ENCODE peak calls at places on chromosomes 11 and 22, in five cellular contexts. Y is CD8-positive, alpha-beta memory T cell; O is lung; U is BJ; Z is CD8-positive, alpha-beta T cell. N is an unnamed sample. For H3K36me3, the result is how much of the 10 kb centered on the place peaks cover.

GRCh38 chr22:41682033-41682807 is 6.4 kb downstream of the SNU13 start:
- DNase-seq in Y (peak), O (peak), U (no peak), Z (peak), N (peak)

GRCh38 chr11:132640952-132641351 is 891.3 kb downstream of the OPCML start:
- DNase-seq in Y (no peak), O (no peak), U (no peak), Z (no peak), N (no peak)

GRCh38 chr11:132981146-132981956 is 551.0 kb downstream of the OPCML start:
- DNase-seq in Y (no peak), O (no peak), U (no peak), Z (no peak), N (no peak)

GRCh38 chr11:282630-283360 is 4.6 kb downstream of the NLRP6 start:
- DNase-seq in Y (no peak), O (no peak), U (no peak), Z (no peak), N (no peak)

GRCh38 chr11:82763167-82763566 is 29.5 kb upstream of the FAM181B start:
- DNase-seq in Y (no peak), O (no peak), U (no peak), Z (no peak), N (no peak)

GRCh38 chr11:12482839-12483238 is 105.5 kb downstream of the PARVA start:
- DNase-seq in Y (no peak), O (no peak), U (no peak), Z (no peak), N (no peak)

GRCh38 chr22:45511847-45512261 is 9.2 kb downstream of the FBLN1 start:
- DNase-seq in Y (no peak), O (no peak), U (peak), Z (no peak), N (peak)

GRCh38 chr11:12269104-12269441 is 108.3 kb upstream of the PARVA start:
- DNase-seq in Y (no peak), O (peak), U (no peak), Z (no peak), N (no peak)

GRCh38 chr22:46984751-46985506 is 222.5 kb downstream of the TBC1D22A start:
- DNase-seq in Y (no peak), O (no peak), U (peak), Z (no peak), N (peak)

GRCh38 chr22:22945195-22945594 is 57.6 kb downstream of the IGLL5 start:
- DNase-seq in Y (no peak), O (no peak), U (no peak), Z (no peak), N (no peak)

GRCh38 chr11:32154275-32154674 is 63.4 kb downstream of the RCN1 start:
- DNase-seq in Y (no peak), O (no peak), U (no peak), Z (no peak), N (no peak)

GRCh38 chr11:27619936-27620335 is 80.3 kb downstream of the BDNF start:
- DNase-seq in Y (no peak), O (no peak), U (no peak), Z (no peak), N (no peak)

GRCh38 chr11:47406896-47407745 is 1.3 kb upstream of the SLC39A13 start:
- DNase-seq in Y (no peak), O (no peak), U (no peak), Z (no peak), N (no peak)

GRCh38 chr22:48391171-48391711 is 1436.4 kb downstream of the BRD1 start:
- DNase-seq in Y (no peak), O (no peak), U (no peak), Z (no peak), N (no peak)

GRCh38 chr11:66368484-66368883 is 3.1 kb downstream of the SLC29A2 start:
- DNase-seq in Y (no peak), O (no peak), U (no peak), Z (no peak), N (no peak)

GRCh38 chr11:116224154-116224888 is 548.5 kb downstream of the BUD13 start:
- DNase-seq in Y (no peak), O (peak), U (no peak), Z (peak), N (peak)

GRCh38 chr22:47373648-47374272 is 611.3 kb downstream of the TBC1D22A start:
- DNase-seq in Y (no peak), O (no peak), U (no peak), Z (no peak), N (no peak)

GRCh38 chr11:9438611-9439010 is 22.2 kb upstream of the ZNF143 start:
- DNase-seq in Y (no peak), O (no peak), U (no peak), Z (no peak), N (no peak)

GRCh38 chr11:111942826-111943225 is 5.7 kb downstream of the DIXDC1 start:
- DNase-seq in Y (no peak), O (no peak), U (no peak), Z (no peak), N (peak)

GRCh38 chr22:43266117-43266516 is 77.1 kb downstream of the SCUBE1 start:
- DNase-seq in Y (no peak), O (no peak), U (no peak), Z (no peak), N (no peak)

GRCh38 chr11:92893276-92893675 is 76.2 kb upstream of the MTNR1B start:
- DNase-seq in Y (no peak), O (no peak), U (no peak), Z (no peak), N (no peak)

GRCh38 chr11:10654211-10655150 is 39.1 kb downstream of the IRAG1 start:
- DNase-seq in Y (peak), O (no peak), U (no peak), Z (peak), N (no peak)

GRCh38 chr11:75563978-75564552 is 2.0 kb downstream of the SERPINH1 start:
- DNase-seq in Y (no peak), O (no peak), U (no peak), Z (no peak), N (peak)

GRCh38 chr11:114377612-114378267 is 22.6 kb downstream of the C11orf71 start:
- DNase-seq in Y (no peak), O (no peak), U (peak), Z (no peak), N (peak)

GRCh38 chr22:41659941-41660340 is 28.7 kb downstream of the SNU13 start:
- DNase-seq in Y (no peak), O (no peak), U (no peak), Z (no peak), N (no peak)

GRCh38 chr11:121929581-121929980 is 186.4 kb downstream of the BLID start:
- DNase-seq in Y (no peak), O (no peak), U (no peak), Z (no peak), N (peak)

GRCh38 chr11:10742460-10743208 is 8.4 kb upstream of the CTR9 start:
- DNase-seq in Y (no peak), O (no peak), U (peak), Z (peak), N (no peak)

GRCh38 chr11:130391692-130392091 is 36.7 kb downstream of the ADAMTS8 start:
- DNase-seq in Y (no peak), O (no peak), U (no peak), Z (no peak), N (no peak)

DNA sequence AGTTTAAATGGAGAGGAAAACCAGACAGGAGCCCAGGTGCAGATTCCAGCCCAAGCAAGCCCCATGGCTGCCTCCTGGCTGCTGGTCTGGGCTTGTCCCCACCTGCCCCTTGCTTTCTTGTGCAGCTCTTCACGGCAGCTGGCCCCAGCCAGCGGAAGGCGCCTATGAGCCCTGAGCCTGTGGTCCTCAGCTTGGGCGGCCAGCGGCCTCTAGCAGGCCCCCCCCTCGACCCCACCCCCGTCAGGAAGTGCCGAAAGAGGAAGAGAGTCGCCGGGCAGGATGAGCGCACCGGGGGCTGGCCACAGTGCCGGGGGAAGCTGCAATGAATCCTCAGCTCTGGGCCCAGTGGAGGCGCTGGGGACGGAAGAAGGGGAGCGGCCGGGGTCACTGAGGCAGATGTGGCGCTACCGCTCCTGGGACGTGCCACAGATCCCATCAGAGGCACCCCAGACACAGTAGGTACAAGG is 2.1 kb upstream of the DGKZ start:
- DNase-seq in Y (no peak), O (peak), U (no peak), Z (no peak), N (no peak)
- H3K4me3 ChIP-seq in Y (peak), O (peak), U (no peak), Z (peak), N (no peak)

GRCh38 chr11:43397251-43397650 is 38.5 kb downstream of the TTC17 start:
- DNase-seq in Y (no peak), O (no peak), U (no peak), Z (no peak), N (no peak)

GRCh38 chr11:43396617-43397016 is 37.9 kb downstream of the TTC17 start:
- DNase-seq in Y (no peak), O (no peak), U (no peak), Z (no peak), N (no peak)

GRCh38 chr11:43393765-43394355 is 35.1 kb downstream of the TTC17 start:
- DNase-seq in Y (no peak), O (no peak), U (no peak), Z (no peak), N (peak)

GRCh38 chr11:43392713-43393112 is 34.0 kb downstream of the TTC17 start:
- DNase-seq in Y (peak), O (no peak), U (no peak), Z (no peak), N (no peak)
- H3K36me3 ChIP-seq in Y (under half), O (under half), U (under half), Z (under half), N (half or more)

GRCh38 chr11:108851781-108852180 is 186.9 kb downstream of the DDX10 start:
- DNase-seq in Y (no peak), O (no peak), U (no peak), Z (no peak), N (no peak)

GRCh38 chr11:108853151-108853550 is 188.3 kb downstream of the DDX10 start:
- DNase-seq in Y (no peak), O (no peak), U (no peak), Z (no peak), N (no peak)

GRCh38 chr11:108853864-108854263 is 189.0 kb downstream of the DDX10 start:
- DNase-seq in Y (no peak), O (no peak), U (no peak), Z (peak), N (peak)

GRCh38 chr11:108854366-108854765 is 189.5 kb downstream of the DDX10 start:
- DNase-seq in Y (peak), O (no peak), U (no peak), Z (no peak), N (no peak)

DNA sequence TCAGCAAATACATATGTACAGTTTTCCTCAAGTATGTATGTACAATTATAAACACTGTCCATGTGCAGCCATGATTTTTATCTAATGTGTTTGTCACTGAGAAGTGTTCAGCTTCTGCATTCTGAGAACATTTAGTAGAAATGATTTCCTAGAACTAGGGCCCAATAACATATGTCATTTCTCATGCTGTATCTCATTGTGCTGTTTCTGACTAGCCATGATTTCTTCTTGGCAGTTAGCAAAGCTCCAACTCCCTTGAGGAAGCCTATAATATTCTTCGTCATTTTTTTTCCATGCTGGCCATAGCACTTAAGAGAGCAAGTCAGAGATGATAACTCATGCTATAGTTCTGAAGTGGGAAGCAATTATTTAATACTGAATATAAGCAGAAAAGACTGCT is 187.8 kb downstream of the DDX10 start:
- DNase-seq in Y (no peak), O (no peak), U (no peak), Z (no peak), N (no peak)
- H3K4me3 ChIP-seq in Y (no peak), O (no peak), U (no peak), Z (no peak), N (no peak)

GRCh38 chr22:36323855-36324331 is 63.9 kb downstream of the MYH9 start:
- DNase-seq in Y (no peak), O (no peak), U (no peak), Z (no peak), N (no peak)

GRCh38 chr22:36323182-36323854 is 64.4 kb downstream of the MYH9 start:
- DNase-seq in Y (no peak), O (peak), U (no peak), Z (no peak), N (no peak)

GRCh38 chr22:36322602-36322915 is 65.2 kb downstream of the MYH9 start:
- DNase-seq in Y (no peak), O (no peak), U (no peak), Z (no peak), N (no peak)

GRCh38 chr22:36325163-36326031 is 62.4 kb downstream of the MYH9 start:
- DNase-seq in Y (no peak), O (peak), U (peak), Z (no peak), N (peak)

DNA sequence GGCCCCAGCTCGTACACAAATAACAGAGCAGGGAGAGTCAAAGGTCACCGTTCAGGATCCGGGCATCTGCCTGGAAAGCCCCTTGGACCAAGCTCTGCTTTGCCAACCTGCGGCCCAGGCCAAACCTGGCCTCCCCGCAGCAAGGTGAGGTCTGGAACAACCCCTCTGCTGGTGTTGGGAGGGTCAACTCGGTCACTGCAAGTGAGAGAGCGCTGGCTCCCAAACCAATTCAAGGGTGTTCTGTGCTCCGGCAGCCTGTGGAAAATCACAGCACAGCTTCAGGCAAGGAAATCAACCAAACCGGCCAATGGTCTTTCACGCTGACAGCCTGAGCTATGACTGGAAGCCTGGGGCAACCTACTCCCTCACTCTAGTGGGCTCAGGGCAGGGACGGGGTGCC is 63.4 kb downstream of the MYH9 start:
- DNase-seq in Y (no peak), O (no peak), U (no peak), Z (no peak), N (no peak)
- H3K36me3 ChIP-seq in Y (half or more), O (half or more), U (half or more), Z (half or more), N (half or more)

GRCh38 chr22:19730141-19730661 is 6.9 kb downstream of the GP1BB start:
- DNase-seq in Y (no peak), O (no peak), U (no peak), Z (no peak), N (no peak)
- H3K4me3 ChIP-seq in Y (no peak), O (no peak), U (no peak), Z (no peak), N (no peak)

DNA sequence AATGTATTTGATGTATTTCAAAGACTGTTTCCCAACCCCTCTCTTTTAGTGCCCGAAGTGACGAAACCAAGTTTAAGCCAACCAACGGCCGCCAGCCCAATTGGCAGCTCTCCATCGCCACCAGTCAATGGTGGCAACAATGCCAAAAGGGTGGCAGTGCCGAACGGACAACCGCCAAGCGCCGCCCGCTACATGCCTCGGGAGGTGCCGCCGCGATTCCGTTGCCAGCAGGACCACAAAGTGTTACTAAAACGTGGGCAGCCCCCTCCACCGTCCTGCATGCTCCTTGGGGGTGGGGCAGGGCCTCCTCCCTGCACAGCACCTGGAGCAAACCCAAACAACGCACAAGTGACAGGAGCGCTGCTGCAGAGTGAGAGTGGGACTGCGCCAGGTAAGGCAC is 84.1 kb downstream of the TNRC6B start:
- DNase-seq in Y (no peak), O (no peak), U (no peak), Z (no peak), N (no peak)
- H3K36me3 ChIP-seq in Y (under half), O (under half), U (under half), Z (under half), N (under half)

GRCh38 chr11:44426958-44427357 is 117.0 kb upstream of the ALX4 start:
- DNase-seq in Y (no peak), O (no peak), U (no peak), Z (no peak), N (no peak)

GRCh38 chr11:44427432-44427831 is 117.5 kb upstream of the ALX4 start:
- DNase-seq in Y (no peak), O (no peak), U (no peak), Z (no peak), N (no peak)

GRCh38 chr11:44434191-44434590 is 124.3 kb upstream of the ALX4 start:
- DNase-seq in Y (no peak), O (no peak), U (no peak), Z (no peak), N (no peak)

GRCh38 chr11:44426119-44426518 is 116.2 kb upstream of the ALX4 start:
- DNase-seq in Y (no peak), O (no peak), U (no peak), Z (no peak), N (no peak)

DNA sequence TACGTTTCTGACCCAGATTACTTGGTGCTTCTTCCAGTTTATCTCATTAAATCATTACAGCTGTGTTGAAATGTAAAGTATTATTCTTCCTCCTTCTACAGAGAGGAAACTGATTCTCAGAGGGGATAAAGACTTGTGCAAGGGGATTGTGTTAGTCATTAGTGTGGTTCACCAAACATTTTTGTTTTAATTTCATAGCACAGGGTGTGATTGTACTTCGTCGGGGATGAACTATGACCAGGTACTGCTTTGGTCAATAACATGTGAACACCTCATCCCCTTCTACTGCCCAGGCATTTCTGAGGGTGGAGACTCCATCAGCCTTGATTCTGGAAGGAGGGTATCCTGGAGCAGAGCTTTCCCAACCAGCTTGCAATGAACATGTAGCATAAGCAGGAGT is 120.2 kb upstream of the ALX4 start:
- DNase-seq in Y (no peak), O (no peak), U (no peak), Z (no peak), N (no peak)
- H3K4me3 ChIP-seq in Y (no peak), O (no peak), U (no peak), Z (no peak), N (no peak)

GRCh38 chr22:19178065-19178658 is 374 bp downstream of the SLC25A1 start:
- DNase-seq in Y (peak), O (no peak), U (no peak), Z (peak), N (peak)

GRCh38 chr22:19176732-19177131 is 1.8 kb downstream of the SLC25A1 start:
- DNase-seq in Y (no peak), O (no peak), U (no peak), Z (no peak), N (no peak)

GRCh38 chr22:19176175-19176630 is 2.3 kb downstream of the SLC25A1 start:
- DNase-seq in Y (no peak), O (no peak), U (no peak), Z (no peak), N (no peak)

GRCh38 chr22:19178659-19179471 is at the start of gene SLC25A1:
- DNase-seq in Y (peak), O (peak), U (no peak), Z (peak), N (peak)

DNA sequence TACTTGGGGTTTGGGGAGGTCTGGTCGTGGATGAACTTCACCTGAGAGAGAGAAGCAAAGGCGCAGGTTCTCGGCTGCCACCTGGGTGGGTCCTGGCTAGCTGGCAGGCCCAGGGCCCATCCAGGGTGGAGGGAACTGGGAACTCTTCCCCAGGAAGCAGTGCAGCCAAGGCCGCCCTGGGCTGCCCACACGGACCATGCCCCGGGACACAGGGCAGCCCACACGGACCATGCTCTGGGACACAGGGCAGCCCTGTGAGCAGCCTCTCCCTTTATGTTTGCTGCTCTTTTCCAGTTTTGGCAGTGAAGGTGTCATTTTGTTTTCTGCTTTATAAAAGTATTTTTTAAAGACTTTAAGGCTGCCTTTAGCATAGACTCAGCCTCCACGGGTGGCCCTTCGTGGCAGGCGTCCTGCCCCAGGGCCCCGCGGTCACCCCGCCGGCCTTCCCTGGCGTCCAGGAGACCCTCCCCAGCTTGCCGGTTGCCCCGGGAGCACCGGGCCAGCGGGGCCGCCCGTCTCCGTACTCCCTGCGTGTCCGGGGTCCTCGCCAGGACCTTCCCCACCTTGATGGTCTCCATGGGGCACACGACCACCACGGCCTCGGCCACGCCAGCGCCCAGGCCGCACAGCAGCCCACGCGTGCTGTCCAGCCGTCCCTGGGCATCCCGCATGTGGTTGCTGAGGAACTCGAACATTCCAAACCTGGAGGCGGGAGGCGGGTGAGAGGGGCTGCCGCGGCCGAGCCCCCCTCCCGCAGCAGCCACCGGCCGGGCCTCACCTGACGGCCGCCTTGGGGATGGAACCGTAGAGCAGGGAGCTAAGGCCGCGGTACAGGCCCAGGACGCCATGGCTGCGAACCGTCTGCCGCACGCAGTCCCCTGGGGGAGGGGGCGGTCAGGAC is 1.1 kb downstream of the SLC25A1 start:
- DNase-seq in Y (no peak), O (no peak), U (no peak), Z (no peak), N (no peak)
- H3K36me3 ChIP-seq in Y (under half), O (under half), U (under half), Z (under half), N (under half)

GRCh38 chr11:68870470-68870869 is 28.8 kb upstream of the CPT1A start:
- DNase-seq in Y (no peak), O (no peak), U (no peak), Z (no peak), N (no peak)
- H3K4me3 ChIP-seq in Y (no peak), O (no peak), U (peak), Z (peak), N (peak)